ENCODE peak calls at places on chromosomes 16 and 17, in ten cellular contexts. G, H, T, U, J, Y, Z, R, F and W are unnamed samples.

GRCh38 chr16:68756250-68757051 is 19.4 kb downstream of the CDH1 start:
- DNase-seq in G (no peak), H (no peak), T (peak), U (peak), J (peak), Y (no peak), Z (peak), R (no peak), F (peak), W (peak)

GRCh38 chr16:54208262-54208661 is 78.3 kb downstream of the IRX3 start:
- DNase-seq in G (no peak), H (no peak), T (no peak), U (no peak), J (no peak), Y (no peak), Z (no peak), R (no peak), F (no peak), W (no peak)

GRCh38 chr17:78535285-78536197 is 41.7 kb downstream of the DNAH17 start:
- DNase-seq in G (no peak), H (peak), T (peak), U (no peak), J (no peak), Y (no peak), Z (no peak), R (no peak), F (no peak), W (peak)

GRCh38 chr17:76497699-76497978 is 3.6 kb downstream of the RHBDF2 start:
- DNase-seq in G (no peak), H (no peak), T (no peak), U (no peak), J (no peak), Y (no peak), Z (no peak), R (no peak), F (no peak), W (no peak)

GRCh38 chr17:28910534-28910933 is 7.7 kb upstream of the DHRS13 start:
- DNase-seq in G (no peak), H (no peak), T (no peak), U (no peak), J (no peak), Y (no peak), Z (no peak), R (no peak), F (no peak), W (no peak)

GRCh38 chr16:85573696-85574641 is 39.2 kb upstream of the GSE1 start:
- DNase-seq in G (peak), H (peak), T (no peak), U (no peak), J (no peak), Y (no peak), Z (no peak), R (no peak), F (no peak), W (peak)

GRCh38 chr16:85286970-85287814 is 174.9 kb upstream of the CIBAR2 start:
- DNase-seq in G (peak), H (no peak), T (peak), U (no peak), J (no peak), Y (peak), Z (no peak), R (peak), F (no peak), W (peak)

GRCh38 chr16:16092925-16093624 is 130.2 kb downstream of the ABCC6 start:
- DNase-seq in G (no peak), H (no peak), T (peak), U (no peak), J (no peak), Y (no peak), Z (no peak), R (no peak), F (no peak), W (no peak)

GRCh38 chr17:37713624-37714023 is 31.2 kb downstream of the HNF1B start:
- DNase-seq in G (no peak), H (no peak), T (peak), U (no peak), J (no peak), Y (no peak), Z (no peak), R (no peak), F (no peak), W (no peak)